ENCODE peak calls at places on chromosome 13, in four cellular contexts. D is K562, Y is HCT116, Q is HepG2. R is an unnamed sample.

GRCh38 chr13:114282143-114282685 is 813 bp downstream of the UPF3A start:
- DNase-seq in D (peak), Y (no peak), Q (peak), R (peak)

GRCh38 chr13:111623743-111624505 is 303.5 kb downstream of the TEX29 start:
- DNase-seq in D (no peak), Y (no peak), Q (no peak), R (no peak)

GRCh38 chr13:38017320-38017719 is 147.7 kb upstream of the TRPC4 start:
- DNase-seq in D (no peak), Y (no peak), Q (no peak), R (no peak)

GRCh38 chr13:97353927-97354326 is 80.0 kb upstream of the RAP2A start:
- DNase-seq in D (no peak), Y (no peak), Q (no peak), R (no peak)

GRCh38 chr13:111049791-111050538 is 65.1 kb upstream of the ARHGEF7 start:
- DNase-seq in D (peak), Y (no peak), Q (no peak), R (peak)

GRCh38 chr13:42334329-42334706 is 62.4 kb downstream of the AKAP11 start:
- DNase-seq in D (no peak), Y (no peak), Q (no peak), R (no peak)

GRCh38 chr13:99565478-99566124 is 64.3 kb downstream of the TM9SF2 start:
- DNase-seq in D (no peak), Y (no peak), Q (no peak), R (no peak)

GRCh38 chr13:24097064-24097463 is 63.5 kb upstream of the SPATA13 start:
- DNase-seq in D (no peak), Y (no peak), Q (peak), R (no peak)

GRCh38 chr13:32045537-32045936 is 14.0 kb downstream of the FRY start:
- DNase-seq in D (no peak), Y (no peak), Q (no peak), R (no peak)

GRCh38 chr13:29310806-29311205 is 284.7 kb downstream of the SLC7A1 start:
- DNase-seq in D (no peak), Y (no peak), Q (no peak), R (no peak)

GRCh38 chr13:99354371-99354951 is 47.3 kb upstream of the GPR183 start:
- DNase-seq in D (no peak), Y (no peak), Q (no peak), R (no peak)

GRCh38 chr13:43335669-43336068 is 312.3 kb downstream of the DNAJC15 start:
- DNase-seq in D (no peak), Y (no peak), Q (no peak), R (no peak)

GRCh38 chr13:97141564-97142005 is 80.5 kb upstream of the MBNL2 start:
- DNase-seq in D (peak), Y (peak), Q (peak), R (no peak)

GRCh38 chr13:73039201-73040108 is 19.4 kb upstream of the KLF5 start:
- DNase-seq in D (no peak), Y (no peak), Q (no peak), R (no peak)

GRCh38 chr13:44758595-44759221 is 182.6 kb upstream of the TSC22D1 start:
- DNase-seq in D (no peak), Y (no peak), Q (peak), R (no peak)

GRCh38 chr13:106587787-106588186 is 19.9 kb upstream of the ARGLU1 start:
- DNase-seq in D (no peak), Y (no peak), Q (peak), R (no peak)

GRCh38 chr13:105997436-105998232 is 537.8 kb downstream of the EFNB2 start:
- DNase-seq in D (no peak), Y (no peak), Q (no peak), R (no peak)

GRCh38 chr13:69946443-69946955 is 161.1 kb upstream of the ATXN8OS start:
- DNase-seq in D (no peak), Y (no peak), Q (no peak), R (no peak)

GRCh38 chr13:99909836-99910619 is 61.5 kb downstream of the ZIC5 start:
- DNase-seq in D (no peak), Y (no peak), Q (no peak), R (no peak)

GRCh38 chr13:111005364-111005763 is 90.5 kb upstream of the ANKRD10 start:
- DNase-seq in D (no peak), Y (peak), Q (no peak), R (no peak)

GRCh38 chr13:99022953-99023352 is 45.1 kb upstream of the DOCK9 start:
- DNase-seq in D (no peak), Y (no peak), Q (no peak), R (no peak)

GRCh38 chr13:109785141-109785891 is 1.1 kb downstream of the IRS2 start:
- DNase-seq in D (no peak), Y (no peak), Q (no peak), R (peak)

GRCh38 chr13:42875448-42876269 is 94.3 kb downstream of the FAM216B start:
- DNase-seq in D (no peak), Y (no peak), Q (no peak), R (peak)

GRCh38 chr13:39335721-39336120 is 267.3 kb downstream of the LHFPL6 start:
- DNase-seq in D (no peak), Y (no peak), Q (no peak), R (no peak)

GRCh38 chr13:62524498-62524897 is 1108.8 kb upstream of the PCDH20 start:
- DNase-seq in D (no peak), Y (no peak), Q (no peak), R (no peak)

GRCh38 chr13:82275644-82276043 is 1606.6 kb downstream of the SLITRK1 start:
- DNase-seq in D (no peak), Y (no peak), Q (no peak), R (no peak)

GRCh38 chr13:50085063-50085462 is 69.8 kb downstream of the KCNRG start:
- DNase-seq in D (no peak), Y (no peak), Q (peak), R (no peak)

GRCh38 chr13:24684600-24684998 is 4.4 kb downstream of the ATP12A start:
- DNase-seq in D (no peak), Y (no peak), Q (no peak), R (no peak)

GRCh38 chr13:77510156-77510555 is 25.4 kb upstream of the SCEL start:
- DNase-seq in D (no peak), Y (no peak), Q (no peak), R (no peak)

GRCh38 chr13:50685491-50685890 is 158.0 kb downstream of the DLEU7 start:
- DNase-seq in D (no peak), Y (no peak), Q (no peak), R (no peak)

GRCh38 chr13:24341439-24341838 is 32.1 kb downstream of the C1QTNF9 start:
- DNase-seq in D (no peak), Y (peak), Q (no peak), R (no peak)

GRCh38 chr13:99661791-99662190 is 160.5 kb downstream of the TM9SF2 start:
- DNase-seq in D (no peak), Y (no peak), Q (no peak), R (no peak)

GRCh38 chr13:44322928-44323327 is 50.7 kb upstream of the SERP2 start:
- DNase-seq in D (no peak), Y (no peak), Q (no peak), R (no peak)

GRCh38 chr13:41842029-41842428 is 118.9 kb downstream of the VWA8 start:
- DNase-seq in D (no peak), Y (no peak), Q (no peak), R (no peak)

GRCh38 chr13:41835871-41836270 is 125.0 kb downstream of the VWA8 start:
- DNase-seq in D (no peak), Y (no peak), Q (no peak), R (peak)

GRCh38 chr13:47256618-47257017 is 359.8 kb upstream of the HTR2A start:
- DNase-seq in D (no peak), Y (no peak), Q (no peak), R (no peak)

GRCh38 chr13:85582890-85583289 is 216.3 kb downstream of the SLITRK6 start:
- DNase-seq in D (no peak), Y (no peak), Q (no peak), R (no peak)

GRCh38 chr13:110126391-110126961 is 180.5 kb downstream of the COL4A1 start:
- DNase-seq in D (no peak), Y (no peak), Q (no peak), R (no peak)

GRCh38 chr13:113152894-113153809 is 5.3 kb upstream of the PROZ start:
- DNase-seq in D (peak), Y (no peak), Q (peak), R (peak)

GRCh38 chr13:113149711-113150544 is 8.5 kb upstream of the PROZ start:
- DNase-seq in D (no peak), Y (no peak), Q (peak), R (no peak)

GRCh38 chr13:113150545-113151365 is 7.7 kb upstream of the PROZ start:
- DNase-seq in D (no peak), Y (no peak), Q (no peak), R (no peak)

GRCh38 chr13:113153810-113154748 is 4.4 kb upstream of the PROZ start:
- DNase-seq in D (peak), Y (peak), Q (peak), R (peak)

DNA sequence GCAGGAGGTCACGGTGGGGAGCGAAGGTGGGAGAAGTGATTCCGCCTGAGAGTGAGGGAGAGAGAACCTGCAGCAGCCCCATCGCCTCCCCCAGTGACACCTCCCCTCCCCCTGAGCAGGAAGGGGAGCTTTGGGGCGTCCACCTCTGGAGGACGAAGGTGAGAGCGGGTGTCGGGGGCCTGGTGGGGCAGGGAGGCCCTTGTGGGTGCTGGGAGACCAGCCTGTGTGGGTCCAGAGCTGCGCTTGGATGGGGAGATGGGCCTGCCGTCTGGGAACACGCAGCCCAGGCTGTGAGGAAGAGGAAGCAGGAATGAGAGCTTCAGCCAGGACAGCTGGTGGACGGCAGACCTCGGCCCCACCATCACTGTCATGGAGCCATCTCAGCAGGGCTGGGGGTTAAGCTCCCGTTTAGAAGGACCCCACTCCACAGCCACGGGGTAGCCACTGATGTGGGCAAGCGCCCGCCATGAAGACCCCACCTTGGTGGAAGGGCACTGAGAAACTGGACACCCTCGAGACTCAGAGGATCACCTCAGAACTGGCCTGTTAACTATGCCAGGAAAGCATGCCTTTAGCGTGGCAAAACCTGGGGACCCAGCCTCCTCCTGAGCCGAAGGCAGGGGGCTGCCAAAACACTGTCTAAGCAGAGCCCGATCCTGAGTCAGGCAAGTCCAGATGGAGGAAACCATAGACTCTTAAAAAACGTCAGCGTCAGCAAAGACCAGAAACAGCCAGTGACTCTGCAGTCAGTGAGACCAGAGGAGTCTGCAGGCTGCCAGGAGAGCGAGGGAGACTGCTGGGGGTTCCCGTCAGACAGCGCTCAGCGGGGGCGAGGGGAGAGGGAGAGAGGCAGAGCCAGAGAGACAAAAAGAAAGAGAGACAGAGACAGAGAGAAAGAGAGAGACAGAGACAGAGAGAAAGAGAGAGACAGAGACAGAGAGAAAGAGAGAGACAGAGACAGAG is 6.4 kb upstream of the PROZ start:
- DNase-seq in D (no peak), Y (no peak), Q (no peak), R (no peak)
- TF ChIP-seq ZBTB33 in D (no peak), Y (no peak), Q (no peak), R (no peak)

GRCh38 chr13:30829788-30830637 is 76.1 kb upstream of the MEDAG start:
- DNase-seq in D (no peak), Y (no peak), Q (peak), R (no peak)
- TF ChIP-seq ELF1 in D (no peak), Y (no peak), Q (no peak), R (no peak)

GRCh38 chr13:40377783-40378182 is 288.7 kb downstream of the FOXO1 start:
- DNase-seq in D (no peak), Y (no peak), Q (no peak), R (no peak)
- H3K4me2 ChIP-seq in D (no peak), Y (no peak), Q (peak), R (no peak)

GRCh38 chr13:26927511-26927910 is 166.9 kb upstream of the GPR12 start:
- DNase-seq in D (no peak), Y (no peak), Q (no peak), R (no peak)

GRCh38 chr13:26926371-26926770 is 165.8 kb upstream of the GPR12 start:
- DNase-seq in D (no peak), Y (no peak), Q (no peak), R (no peak)

GRCh38 chr13:26934096-26934495 is 173.5 kb upstream of the GPR12 start:
- DNase-seq in D (no peak), Y (no peak), Q (no peak), R (no peak)

GRCh38 chr13:26929971-26930730 is 169.6 kb upstream of the GPR12 start:
- DNase-seq in D (peak), Y (peak), Q (peak), R (peak)
- TF ChIP-seq ZBTB33 in D (no peak), Y (no peak), Q (no peak), R (no peak)

DNA sequence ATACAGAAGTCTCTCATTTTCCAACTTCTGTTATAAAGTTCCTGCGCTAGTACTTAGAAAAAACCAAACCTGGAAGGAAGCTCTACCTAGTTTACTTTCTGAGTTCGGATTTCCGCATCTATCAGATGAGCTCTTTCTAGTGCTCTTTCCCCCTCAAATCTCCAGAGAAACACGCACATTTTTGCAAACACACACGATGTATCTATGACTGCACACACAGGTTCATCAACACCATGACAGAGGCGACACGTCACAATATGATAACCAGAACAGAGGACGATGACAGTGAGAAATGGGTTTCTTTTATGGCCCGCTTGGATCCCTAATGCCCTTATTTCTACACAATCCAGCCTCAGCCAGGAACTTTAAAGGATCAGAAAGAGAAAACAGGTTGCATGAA is 612 bp upstream of the LRRC63 start:
- DNase-seq in D (peak), Y (no peak), Q (no peak), R (peak)
- TF ChIP-seq ELF1 in D (no peak), Y (no peak), Q (no peak), R (no peak)